ENCODE peak calls at places on chromosomes 5 and 9, in nine cellular contexts. F is PC-3, X is left ventricle myocardium inferior, M is foreskin fibroblast, H is foreskin keratinocyte, N is GM10248, C is glutamatergic neuron, E is B cell, Z is astrocyte. O is an unnamed sample.

GRCh38 chr9:7336356-7337075 is 463.1 kb downstream of the DMAC1 start:
- DNase-seq in C (no peak), E (no peak), F (no peak), H (no peak), Z (no peak), N (no peak), M (no peak), X (no peak), O (no peak)

GRCh38 chr9:91207889-91208651 is 153.6 kb downstream of the AUH start:
- DNase-seq in Z (peak; percentile 58), X (no peak), E (peak; percentile 64), N (peak; percentile 69), F (no peak), C (no peak), H (no peak), M (no peak), O (no peak)

GRCh38 chr5:122967625-122968024 is 68.9 kb downstream of the PPIC start:
- DNase-seq in F (no peak), C (no peak), E (peak; percentile 58), X (no peak), M (no peak), Z (no peak), N (peak; percentile 60), H (no peak), O (peak; percentile 48)

GRCh38 chr5:43533646-43534045 is 18.7 kb upstream of the C5orf34 start:
- DNase-seq in H (no peak), E (no peak), C (no peak), N (no peak), M (no peak), X (no peak), Z (no peak), F (no peak), O (no peak)

GRCh38 chr9:3863114-3863528 is 337.3 kb upstream of the RFX3 start:
- DNase-seq in H (peak; percentile 59), E (no peak), C (no peak), Z (peak; percentile 94), X (no peak), F (peak; percentile 96), M (peak; percentile 95), N (no peak), O (no peak)

GRCh38 chr9:125842215-125842614 is 95.0 kb downstream of the PBX3 start:
- DNase-seq in Z (no peak), M (no peak), C (no peak), X (no peak), N (no peak), F (no peak), H (no peak), E (no peak), O (no peak)

GRCh38 chr5:129019401-129019908 is 54.2 kb downstream of the SLC27A6 start:
- DNase-seq in F (no peak), N (no peak), H (no peak), M (no peak), X (no peak), C (no peak), Z (no peak), E (no peak), O (no peak)

GRCh38 chr9:105074501-105074900 is 146.5 kb upstream of the ABCA1 start:
- DNase-seq in Z (no peak), X (no peak), F (no peak), M (no peak), N (no peak), E (no peak), H (no peak), C (no peak), O (no peak)

GRCh38 chr5:76724871-76725270 is 8.9 kb downstream of the F2R start:
- DNase-seq in E (no peak), F (no peak), X (no peak), M (peak; percentile 76), H (peak; percentile 44), N (no peak), Z (peak; percentile 83), C (no peak), O (peak; percentile 72)

GRCh38 chr9:96388144-96388543 is 4.6 kb upstream of the SLC35D2 start:
- DNase-seq in N (no peak), Z (no peak), E (no peak), H (no peak), F (no peak), X (no peak), C (no peak), M (no peak), O (no peak)

GRCh38 chr9:133932633-133933032 is 59.5 kb downstream of the VAV2 start:
- DNase-seq in E (no peak), H (no peak), F (no peak), C (no peak), X (no peak), Z (no peak), M (no peak), N (no peak), O (no peak)

GRCh38 chr9:109600142-109600541 is 102.0 kb upstream of the PTPN3 start:
- DNase-seq in C (no peak), M (peak; percentile 30), N (no peak), F (peak; percentile 71), Z (peak; percentile 99), E (no peak), H (peak; percentile 2), X (no peak), O (peak; percentile 43)

GRCh38 chr5:120692346-120692745 is 228.2 kb downstream of the PRR16 start:
- DNase-seq in H (no peak), N (no peak), M (no peak), E (no peak), Z (no peak), F (no peak), C (no peak), X (no peak), O (no peak)

GRCh38 chr5:120695368-120695880 is 231.3 kb downstream of the PRR16 start:
- DNase-seq in F (no peak), Z (no peak), C (no peak), X (no peak), E (no peak), N (no peak), M (no peak), H (no peak), O (no peak)

GRCh38 chr5:120697147-120697546 is 233.0 kb downstream of the PRR16 start:
- DNase-seq in X (no peak), Z (no peak), C (no peak), M (no peak), E (no peak), N (no peak), H (no peak), F (no peak), O (no peak)
- TF ChIP-seq CTCF in X (no peak), Z (no peak), C (no peak), M (no peak), E (no peak), N (no peak), H (no peak), F (no peak), O (no peak)

DNA sequence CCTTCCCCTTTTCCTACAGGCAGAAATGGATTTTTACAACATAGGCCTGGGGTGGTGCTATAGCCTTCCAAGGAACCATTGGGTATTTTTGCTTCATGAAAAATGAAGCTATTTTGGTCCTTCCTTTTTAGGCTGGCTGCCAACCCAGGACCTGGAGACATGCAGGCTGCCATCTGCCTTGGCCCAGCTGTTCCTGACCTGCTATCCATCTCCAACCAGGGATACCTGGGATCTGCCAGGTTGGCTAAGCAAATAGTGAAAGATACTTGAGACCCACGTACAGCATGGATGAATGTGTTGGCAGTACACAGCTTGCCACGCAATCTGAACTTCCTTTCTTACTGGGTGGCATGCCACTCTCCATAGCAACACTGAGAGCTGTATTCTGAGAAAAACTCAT is 31.1 kb downstream of the MRPS27 start:
- DNase-seq in X (no peak), N (no peak), M (no peak), Z (no peak), H (no peak), E (no peak), F (no peak), C (no peak), O (no peak)
- TF ChIP-seq CTCF in X (no peak), N (no peak), M (no peak), Z (no peak), H (no peak), E (no peak), F (no peak), C (no peak), O (no peak)

GRCh38 chr5:142009886-142010285 is 2.9 kb downstream of the GNPDA1 start:
- DNase-seq in N (no peak), H (no peak), C (no peak), X (no peak), F (no peak), Z (no peak), E (no peak), M (no peak), O (no peak)

GRCh38 chr5:142011572-142012185 is 1.1 kb downstream of the GNPDA1 start:
- DNase-seq in E (no peak), X (no peak), F (no peak), C (no peak), N (no peak), H (no peak), Z (no peak), M (no peak), O (no peak)

GRCh38 chr5:142013734-142014495 is 1.1 kb upstream of the GNPDA1 start:
- DNase-seq in N (no peak), H (no peak), E (no peak), M (peak; percentile 87), F (peak; percentile 49), Z (peak; percentile 30), C (no peak), X (peak; percentile 38), O (no peak)

GRCh38 chr5:142012792-142013388 is at the start of gene GNPDA1:
- DNase-seq in X (peak; percentile 85), C (peak; percentile 83), N (peak; percentile 87), Z (peak; percentile 35), E (peak; percentile 67), F (peak; percentile 77), M (peak; percentile 86), H (no peak), O (peak; percentile 51)

GRCh38 chr5:142012186-142012785 is 541 bp downstream of the GNPDA1 start:
- DNase-seq in H (no peak), M (no peak), Z (no peak), N (no peak), C (peak; percentile 67), X (peak; percentile 49), F (peak; percentile 44), E (no peak), O (no peak)
- TF ChIP-seq CTCF in H (peak; percentile 64), M (peak; percentile 67), Z (peak; percentile 38), N (peak; percentile 28), C (peak; percentile 24), X (peak; percentile 47), F (peak; percentile 62), E (peak; percentile 36), O (peak; percentile 58)

DNA sequence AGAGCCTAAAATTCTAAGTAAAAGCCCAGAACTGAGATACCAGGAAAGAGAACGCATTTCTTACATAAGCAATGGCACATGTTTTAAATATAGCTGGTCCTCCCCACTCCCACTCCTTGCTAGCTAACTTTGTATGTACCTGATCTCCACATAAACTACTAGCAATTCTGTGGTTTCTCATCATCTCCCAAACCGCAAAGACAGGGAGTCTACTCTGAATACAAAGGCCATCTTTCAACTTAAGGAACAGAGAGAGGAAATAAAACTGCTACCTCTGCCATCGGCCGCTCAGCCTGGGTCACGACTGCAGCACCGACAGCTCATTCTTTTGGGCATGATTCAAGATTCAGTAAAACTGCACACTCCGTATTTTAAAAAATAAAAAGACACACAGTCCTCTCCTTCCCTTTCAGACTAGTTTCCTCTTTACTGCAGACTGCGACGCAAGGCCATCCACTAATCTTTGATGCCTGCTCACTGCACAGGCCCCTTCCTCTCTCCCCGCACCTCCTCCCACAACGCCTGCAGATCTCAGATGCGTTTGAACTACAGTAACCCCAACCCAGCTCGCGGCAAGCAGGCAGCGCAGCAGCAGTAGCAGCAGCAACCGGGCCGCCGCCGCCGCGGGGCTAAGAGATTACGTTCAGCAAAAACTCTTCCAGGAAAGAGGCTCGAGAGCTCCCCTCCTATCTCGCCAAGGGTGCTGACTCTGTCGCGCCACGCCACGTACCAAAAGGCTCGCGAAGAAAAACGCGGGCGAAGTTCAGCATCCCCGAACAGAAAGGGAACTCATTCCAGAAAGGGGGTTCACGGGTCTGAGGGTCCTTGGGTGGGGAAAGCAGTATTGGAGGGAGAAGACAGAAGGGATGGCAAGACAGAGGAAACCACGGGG is 1.5 kb downstream of the RNF145 start:
- DNase-seq in Z (peak; percentile 89), C (peak; percentile 84), H (peak; percentile 71), F (peak; percentile 77), X (peak; percentile 84), M (peak; percentile 70), E (peak; percentile 75), N (peak; percentile 63), O (peak; percentile 39)
- TF ChIP-seq CTCF in Z (no peak), C (no peak), H (no peak), F (no peak), X (no peak), M (no peak), E (no peak), N (no peak), O (no peak)

O was measured in kidney epithelial cell.